ENCODE peak calls at places on chromosomes 7 and 10, in five cellular contexts. P is fibroblast of the aortic adventitia; D is left cardiac atrium; V is CD4-positive, alpha-beta T cell; O is substantia nigra. Y is an unnamed sample.
A peak's percentile ranks its signal among the peaks of the same experiment; 100 is the strongest.

GRCh38 chr7:54985405-54986360 is 33.1 kb upstream of the EGFR start:
- DNase-seq in V (no peak), D (no peak), O (no peak), P (peak; percentile 69), Y (no peak)

GRCh38 chr7:52565980-52566379 is 469.5 kb upstream of the POM121L12 start:
- DNase-seq in D (no peak), P (no peak), V (no peak), O (no peak), Y (no peak)

GRCh38 chr10:58511765-58512469 is 755 bp upstream of the BICC1 start:
- DNase-seq in P (peak; percentile 43), D (peak; percentile 40), O (no peak), V (no peak), Y (no peak)

GRCh38 chr7:151890355-151891004 is 13.6 kb upstream of the PRKAG2 start:
- DNase-seq in P (no peak), V (no peak), D (no peak), O (no peak), Y (no peak)

GRCh38 chr10:21496285-21497176 is 29.0 kb downstream of the SKIDA1 start:
- DNase-seq in V (peak; percentile 54), D (peak; percentile 52), O (peak; percentile 62), P (no peak), Y (no peak)

GRCh38 chr7:36287371-36288241 is 102.1 kb upstream of the ANLN start:
- DNase-seq in O (no peak), V (peak; percentile 18), D (no peak), P (no peak), Y (peak; percentile 13)

GRCh38 chr7:71770269-71770907 is 638.4 kb downstream of the GALNT17 start:
- DNase-seq in P (no peak), O (no peak), D (no peak), V (no peak), Y (no peak)

GRCh38 chr10:123636598-123637325 is 29.4 kb upstream of the GPR26 start:
- DNase-seq in O (no peak), D (no peak), V (no peak), P (no peak), Y (no peak)

GRCh38 chr10:90175161-90175681 is 473.8 kb downstream of the KIF20B start:
- DNase-seq in D (peak; percentile 21), P (peak; percentile 72), V (no peak), O (no peak), Y (no peak)

GRCh38 chr7:105672820-105673219 is 91.5 kb upstream of the EFCAB10 start:
- DNase-seq in V (no peak), D (no peak), O (no peak), P (no peak), Y (no peak)

GRCh38 chr10:8444630-8445029 is 390.1 kb downstream of the GATA3 start:
- DNase-seq in O (no peak), D (no peak), P (peak; percentile 7), V (peak; percentile 32), Y (no peak)

Y was measured in activated CD4-positive, CD25-positive, alpha-beta regulatory T cell treated with anti-CD3 and anti-CD28 coated beads, Interleukin-2, amount 50 U/mL, for 16 hours.